ENCODE peak calls at places on chromosomes 16 and 17, in six cellular contexts. One of them, this sample, is unnamed.

GRCh38 chr16:64742560-64742959 is 379.3 kb downstream of the CDH11 start:
- DNase-seq in IMR-90: no peak
- DNase-seq in SK-N-SH: no peak
- DNase-seq in A549: no peak
- DNase-seq in HepG2: no peak
- DNase-seq in K562: no peak
- DNase-seq in this sample: no peak

GRCh38 chr17:69245617-69246016 is 17.0 kb upstream of the ABCA10 start:
- DNase-seq in IMR-90: no peak
- DNase-seq in SK-N-SH: no peak
- DNase-seq in A549: no peak
- DNase-seq in HepG2: no peak
- DNase-seq in K562: no peak
- DNase-seq in this sample: no peak

GRCh38 chr16:82031116-82032084 is 3.7 kb upstream of the HSD17B2 start:
- DNase-seq in IMR-90: peak
- DNase-seq in SK-N-SH: peak
- DNase-seq in A549: peak
- DNase-seq in HepG2: peak
- DNase-seq in K562: peak
- DNase-seq in this sample: no peak

GRCh38 chr16:1706386-1707192 is 594 bp downstream of the MAPK8IP3 start:
- DNase-seq in IMR-90: peak
- DNase-seq in SK-N-SH: peak
- DNase-seq in A549: no peak
- DNase-seq in HepG2: no peak
- DNase-seq in K562: peak
- DNase-seq in this sample: no peak

GRCh38 chr17:37493249-37494027 is 3.7 kb downstream of the DUSP14 start:
- DNase-seq in IMR-90: peak
- DNase-seq in SK-N-SH: no peak
- DNase-seq in A549: no peak
- DNase-seq in HepG2: peak
- DNase-seq in K562: no peak
- DNase-seq in this sample: no peak

GRCh38 chr17:14373587-14374259 is 72.8 kb downstream of the HS3ST3B1 start:
- DNase-seq in IMR-90: peak
- DNase-seq in SK-N-SH: no peak
- DNase-seq in A549: no peak
- DNase-seq in HepG2: peak
- DNase-seq in K562: no peak
- DNase-seq in this sample: no peak

GRCh38 chr17:3542410-3543088 is 15.1 kb downstream of the TRPV3 start:
- DNase-seq in IMR-90: no peak
- DNase-seq in SK-N-SH: no peak
- DNase-seq in A549: no peak
- DNase-seq in HepG2: peak
- DNase-seq in K562: no peak
- DNase-seq in this sample: no peak

GRCh38 chr17:42131971-42132370 is 9.4 kb downstream of the HSPB9 start:
- DNase-seq in IMR-90: peak
- DNase-seq in SK-N-SH: no peak
- DNase-seq in A549: no peak
- DNase-seq in HepG2: no peak
- DNase-seq in K562: no peak
- DNase-seq in this sample: no peak

GRCh38 chr16:14566599-14566998 is 63.5 kb downstream of the PARN start:
- DNase-seq in IMR-90: no peak
- DNase-seq in SK-N-SH: no peak
- DNase-seq in A549: no peak
- DNase-seq in HepG2: no peak
- DNase-seq in K562: no peak
- DNase-seq in this sample: no peak

GRCh38 chr16:89430436-89431157 is 59.8 kb downstream of the ANKRD11 start:
- DNase-seq in IMR-90: no peak
- DNase-seq in SK-N-SH: no peak
- DNase-seq in A549: no peak
- DNase-seq in HepG2: peak
- DNase-seq in K562: no peak
- DNase-seq in this sample: no peak

GRCh38 chr16:85600905-85601639 is 12.1 kb upstream of the GSE1 start:
- DNase-seq in IMR-90: no peak
- DNase-seq in SK-N-SH: no peak
- DNase-seq in A549: no peak
- DNase-seq in HepG2: no peak
- DNase-seq in K562: no peak
- DNase-seq in this sample: no peak

DNA sequence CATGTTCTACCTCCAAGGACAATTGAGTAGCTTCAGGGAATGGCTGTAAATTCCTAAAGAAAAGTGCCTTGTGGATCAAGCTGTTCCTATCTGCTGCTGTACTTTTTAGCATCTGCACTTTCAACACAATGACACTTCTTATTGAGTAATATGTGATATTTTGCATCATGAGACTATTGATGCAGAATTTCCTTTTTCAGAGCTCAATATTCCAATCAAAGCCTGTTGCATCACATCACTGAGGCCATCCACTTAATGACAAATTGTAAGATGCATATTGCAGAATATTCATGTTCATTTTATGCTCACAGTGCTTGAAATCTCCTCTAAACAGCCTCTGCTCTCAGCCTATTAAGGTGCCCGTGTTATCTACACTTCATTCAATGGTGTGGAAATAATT is 9.1 kb upstream of the SKAP1 start:
- DNase-seq in IMR-90: no peak
- DNase-seq in SK-N-SH: no peak
- DNase-seq in A549: no peak
- DNase-seq in HepG2: no peak
- DNase-seq in K562: no peak
- DNase-seq in this sample: no peak
- TF ChIP-seq SMC3 in IMR-90: no peak
- TF ChIP-seq SMC3 in SK-N-SH: no peak
- TF ChIP-seq SMC3 in A549: no peak
- TF ChIP-seq SMC3 in HepG2: no peak
- TF ChIP-seq SMC3 in K562: no peak
- TF ChIP-seq SMC3 in this sample: no peak

GRCh38 chr17:66507982-66508760 is 205.8 kb downstream of the PRKCA start:
- DNase-seq in IMR-90: no peak
- DNase-seq in SK-N-SH: no peak
- DNase-seq in A549: peak
- DNase-seq in HepG2: no peak
- DNase-seq in K562: peak
- DNase-seq in this sample: no peak

GRCh38 chr17:66508896-66509843 is 206.8 kb downstream of the PRKCA start:
- DNase-seq in IMR-90: peak
- DNase-seq in SK-N-SH: no peak
- DNase-seq in A549: peak
- DNase-seq in HepG2: no peak
- DNase-seq in K562: peak
- DNase-seq in this sample: no peak

GRCh38 chr17:66507103-66507923 is 204.9 kb downstream of the PRKCA start:
- DNase-seq in IMR-90: peak
- DNase-seq in SK-N-SH: no peak
- DNase-seq in A549: peak
- DNase-seq in HepG2: peak
- DNase-seq in K562: peak
- DNase-seq in this sample: no peak

GRCh38 chr17:66509913-66510312 is 207.5 kb downstream of the PRKCA start:
- DNase-seq in IMR-90: no peak
- DNase-seq in SK-N-SH: no peak
- DNase-seq in A549: no peak
- DNase-seq in HepG2: no peak
- DNase-seq in K562: no peak
- DNase-seq in this sample: no peak

DNA sequence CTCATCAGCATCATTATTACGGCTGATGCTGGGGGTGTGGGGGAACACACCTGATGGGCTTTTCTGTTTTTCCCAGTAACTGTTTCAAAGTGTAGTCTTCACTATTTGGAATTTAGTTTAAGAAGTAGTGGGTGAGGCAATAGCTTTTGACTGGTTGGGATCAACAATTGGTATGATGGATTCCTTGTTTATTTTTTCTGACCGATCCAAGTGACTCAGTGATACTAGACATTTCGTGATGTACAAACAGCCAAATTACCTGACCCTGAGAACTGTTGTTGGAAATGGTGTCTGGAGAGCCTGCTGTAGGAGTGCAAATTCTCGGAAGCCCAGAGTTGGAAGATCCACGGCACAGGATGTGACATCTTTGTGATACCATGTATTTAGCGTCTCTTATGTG is 204.2 kb downstream of the PRKCA start:
- DNase-seq in IMR-90: peak
- DNase-seq in SK-N-SH: no peak
- DNase-seq in A549: no peak
- DNase-seq in HepG2: no peak
- DNase-seq in K562: no peak
- DNase-seq in this sample: no peak
- TF ChIP-seq SMC3 in IMR-90: no peak
- TF ChIP-seq SMC3 in SK-N-SH: no peak
- TF ChIP-seq SMC3 in A549: no peak
- TF ChIP-seq SMC3 in HepG2: no peak
- TF ChIP-seq SMC3 in K562: no peak
- TF ChIP-seq SMC3 in this sample: no peak

GRCh38 chr17:80774146-80774545 is 217.5 kb upstream of the CHMP6 start:
- DNase-seq in IMR-90: peak
- DNase-seq in SK-N-SH: no peak
- DNase-seq in A549: no peak
- DNase-seq in HepG2: no peak
- DNase-seq in K562: no peak
- DNase-seq in this sample: no peak

GRCh38 chr17:80772906-80773242 is 218.8 kb upstream of the CHMP6 start:
- DNase-seq in IMR-90: no peak
- DNase-seq in SK-N-SH: no peak
- DNase-seq in A549: no peak
- DNase-seq in HepG2: no peak
- DNase-seq in K562: no peak
- DNase-seq in this sample: no peak

GRCh38 chr17:80774643-80775281 is 216.9 kb upstream of the CHMP6 start:
- DNase-seq in IMR-90: no peak
- DNase-seq in SK-N-SH: no peak
- DNase-seq in A549: no peak
- DNase-seq in HepG2: no peak
- DNase-seq in K562: no peak
- DNase-seq in this sample: no peak

GRCh38 chr17:80771612-80772005 is 220.0 kb upstream of the CHMP6 start:
- DNase-seq in IMR-90: no peak
- DNase-seq in SK-N-SH: no peak
- DNase-seq in A549: no peak
- DNase-seq in HepG2: no peak
- DNase-seq in K562: no peak
- DNase-seq in this sample: no peak

GRCh38 chr17:80773243-80773991 is 218.2 kb upstream of the CHMP6 start:
- DNase-seq in IMR-90: peak
- DNase-seq in SK-N-SH: peak
- DNase-seq in A549: no peak
- DNase-seq in HepG2: no peak
- DNase-seq in K562: no peak
- DNase-seq in this sample: no peak
- TF ChIP-seq SMC3 in IMR-90: no peak
- TF ChIP-seq SMC3 in SK-N-SH: no peak
- TF ChIP-seq SMC3 in A549: no peak
- TF ChIP-seq SMC3 in HepG2: no peak
- TF ChIP-seq SMC3 in K562: no peak
- TF ChIP-seq SMC3 in this sample: no peak

DNA sequence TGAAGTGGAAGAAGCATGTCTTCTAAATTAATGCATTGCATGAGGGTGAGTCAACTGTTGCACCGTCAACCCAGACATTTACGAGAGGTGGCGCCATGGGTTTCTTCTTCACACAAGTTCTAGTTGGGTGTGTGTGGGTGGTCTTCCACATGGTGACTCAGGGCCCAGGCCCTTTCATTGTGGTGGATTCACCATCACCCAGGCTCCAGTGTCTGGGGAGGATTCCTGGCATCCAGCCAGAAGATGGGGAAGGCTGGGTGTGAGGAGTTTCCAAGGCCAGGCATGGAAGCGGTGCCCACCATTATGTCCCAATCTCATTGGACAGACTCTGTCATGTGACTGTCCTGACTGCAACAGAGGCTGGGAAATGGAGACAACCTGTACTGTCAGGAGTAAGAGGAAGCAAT is 21.4 kb upstream of the JPH3 start:
- DNase-seq in IMR-90: peak
- DNase-seq in SK-N-SH: peak
- DNase-seq in A549: no peak
- DNase-seq in HepG2: no peak
- DNase-seq in K562: peak
- DNase-seq in this sample: no peak
- TF ChIP-seq SMC3 in IMR-90: no peak
- TF ChIP-seq SMC3 in SK-N-SH: no peak
- TF ChIP-seq SMC3 in A549: no peak
- TF ChIP-seq SMC3 in HepG2: no peak
- TF ChIP-seq SMC3 in K562: no peak
- TF ChIP-seq SMC3 in this sample: no peak

DNA sequence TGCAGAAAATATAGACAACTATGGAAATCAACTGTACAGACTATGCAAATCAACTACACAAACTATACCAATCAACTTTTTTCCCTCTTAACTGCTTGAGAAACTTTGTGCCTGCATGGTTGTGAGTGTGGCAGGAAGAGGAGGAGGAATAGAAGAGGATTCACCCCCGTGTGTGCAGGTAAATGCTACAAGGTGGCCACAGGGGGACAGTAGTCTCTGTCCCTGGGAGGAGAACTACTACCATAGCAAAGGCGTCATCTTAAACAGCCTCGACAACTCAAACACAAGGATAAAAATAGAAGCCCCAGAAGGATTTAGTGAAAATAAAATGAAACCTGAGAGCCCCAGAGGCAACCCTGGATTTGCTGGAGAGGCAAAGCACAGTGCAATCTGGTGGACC is 199.6 kb upstream of the DYNLRB2 start:
- DNase-seq in IMR-90: no peak
- DNase-seq in SK-N-SH: no peak
- DNase-seq in A549: no peak
- DNase-seq in HepG2: peak
- DNase-seq in K562: no peak
- DNase-seq in this sample: no peak
- TF ChIP-seq SMC3 in IMR-90: no peak
- TF ChIP-seq SMC3 in SK-N-SH: no peak
- TF ChIP-seq SMC3 in A549: no peak
- TF ChIP-seq SMC3 in HepG2: peak
- TF ChIP-seq SMC3 in K562: no peak
- TF ChIP-seq SMC3 in this sample: peak

DNA sequence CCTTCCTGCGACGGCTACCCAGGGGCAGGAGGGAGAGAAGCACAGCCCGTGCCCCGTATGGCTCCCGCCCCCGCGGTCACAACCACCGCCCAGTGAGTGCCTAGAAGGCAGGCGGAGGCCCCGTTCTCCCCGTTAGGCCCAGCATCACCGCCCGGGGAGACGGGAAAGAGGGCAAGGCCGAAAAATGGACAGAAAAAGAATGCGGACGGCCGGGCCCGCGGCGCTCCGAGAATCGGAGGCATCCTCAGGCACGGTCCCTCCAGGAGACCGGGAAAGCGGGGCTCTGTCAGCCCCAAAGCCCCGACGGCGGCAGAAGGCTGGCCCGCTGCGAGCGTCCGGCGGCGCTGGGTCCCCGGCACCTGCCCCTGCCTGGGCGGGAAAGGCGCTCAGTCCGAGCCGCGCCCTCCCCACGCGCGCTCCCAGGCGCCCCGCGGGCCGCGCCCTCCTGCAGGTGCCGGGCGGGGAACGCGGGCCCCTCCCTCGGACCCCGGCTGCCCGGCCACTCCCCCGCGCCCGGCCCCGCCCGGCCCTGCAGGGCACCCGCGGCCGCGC is 407 bp downstream of the MCRIP1 start:
- DNase-seq in IMR-90: no peak
- DNase-seq in SK-N-SH: peak
- DNase-seq in A549: no peak
- DNase-seq in HepG2: no peak
- DNase-seq in K562: peak
- DNase-seq in this sample: no peak
- TF ChIP-seq SMC3 in IMR-90: no peak
- TF ChIP-seq SMC3 in SK-N-SH: no peak
- TF ChIP-seq SMC3 in A549: no peak
- TF ChIP-seq SMC3 in HepG2: no peak
- TF ChIP-seq SMC3 in K562: no peak
- TF ChIP-seq SMC3 in this sample: no peak

This sample was measured in GM12878.